ENCODE peak calls at places on chromosomes 5 and 9, in nine cellular contexts. One of them, this sample, is unnamed.

GRCh38 chr9:114383866-114384231 is 3.9 kb downstream of the AKNA start:
- DNase-seq in amniotic stem cell: no peak
- DNase-seq in posterior cingulate gyrus: no peak
- DNase-seq in NCI-H2081: no peak
- DNase-seq in HFFc6: no peak
- DNase-seq in EL: no peak
- DNase-seq in effector memory CD8-positive, alpha-beta T cell: no peak
- DNase-seq in activated CD4-positive, alpha-beta T cell treated with anti-CD3 and anti-CD28 coated beads for 4 hours: no peak
- DNase-seq in stimulated activated CD4-positive, alpha-beta T cell treated with anti-CD3 and anti-CD28 coated beads, Interleukin-4, amount 100 ng/mL, for 24 hours: no peak
- DNase-seq in this sample: no peak

GRCh38 chr9:126430124-126430523 is 103.5 kb downstream of the MVB12B start:
- DNase-seq in effector memory CD8-positive, alpha-beta T cell: no peak
- DNase-seq in activated CD4-positive, alpha-beta T cell treated with anti-CD3 and anti-CD28 coated beads for 4 hours: no peak
- DNase-seq in NCI-H2081: no peak
- DNase-seq in amniotic stem cell: no peak
- DNase-seq in EL: no peak
- DNase-seq in HFFc6: no peak
- DNase-seq in stimulated activated CD4-positive, alpha-beta T cell treated with anti-CD3 and anti-CD28 coated beads, Interleukin-4, amount 100 ng/mL, for 24 hours: no peak
- DNase-seq in posterior cingulate gyrus: no peak
- DNase-seq in this sample: no peak

GRCh38 chr9:125532412-125532811 is 174.6 kb downstream of the MAPKAP1 start:
- DNase-seq in amniotic stem cell: no peak
- DNase-seq in posterior cingulate gyrus: no peak
- DNase-seq in activated CD4-positive, alpha-beta T cell treated with anti-CD3 and anti-CD28 coated beads for 4 hours: no peak
- DNase-seq in EL: no peak
- DNase-seq in NCI-H2081: no peak
- DNase-seq in effector memory CD8-positive, alpha-beta T cell: no peak
- DNase-seq in stimulated activated CD4-positive, alpha-beta T cell treated with anti-CD3 and anti-CD28 coated beads, Interleukin-4, amount 100 ng/mL, for 24 hours: no peak
- DNase-seq in HFFc6: no peak
- DNase-seq in this sample: no peak

GRCh38 chr9:72365525-72366256 is 683 bp upstream of the ZFAND5 start:
- DNase-seq in effector memory CD8-positive, alpha-beta T cell: peak; percentile 44
- DNase-seq in EL: peak; percentile 82
- DNase-seq in amniotic stem cell: peak; percentile 68
- DNase-seq in NCI-H2081: peak; percentile 65
- DNase-seq in activated CD4-positive, alpha-beta T cell treated with anti-CD3 and anti-CD28 coated beads for 4 hours: peak; percentile 55
- DNase-seq in HFFc6: peak; percentile 77
- DNase-seq in stimulated activated CD4-positive, alpha-beta T cell treated with anti-CD3 and anti-CD28 coated beads, Interleukin-4, amount 100 ng/mL, for 24 hours: peak; percentile 65
- DNase-seq in posterior cingulate gyrus: peak; percentile 84
- DNase-seq in this sample: peak; percentile 70

GRCh38 chr9:88533951-88534455 is 975 bp upstream of the NXNL2 start:
- DNase-seq in stimulated activated CD4-positive, alpha-beta T cell treated with anti-CD3 and anti-CD28 coated beads, Interleukin-4, amount 100 ng/mL, for 24 hours: no peak
- DNase-seq in HFFc6: peak; percentile 66
- DNase-seq in NCI-H2081: no peak
- DNase-seq in posterior cingulate gyrus: no peak
- DNase-seq in EL: peak; percentile 85
- DNase-seq in amniotic stem cell: peak; percentile 49
- DNase-seq in effector memory CD8-positive, alpha-beta T cell: no peak
- DNase-seq in activated CD4-positive, alpha-beta T cell treated with anti-CD3 and anti-CD28 coated beads for 4 hours: peak; percentile 20
- DNase-seq in this sample: no peak

GRCh38 chr9:8887369-8887768 is 1087.8 kb upstream of the DMAC1 start:
- DNase-seq in effector memory CD8-positive, alpha-beta T cell: no peak
- DNase-seq in activated CD4-positive, alpha-beta T cell treated with anti-CD3 and anti-CD28 coated beads for 4 hours: no peak
- DNase-seq in posterior cingulate gyrus: no peak
- DNase-seq in stimulated activated CD4-positive, alpha-beta T cell treated with anti-CD3 and anti-CD28 coated beads, Interleukin-4, amount 100 ng/mL, for 24 hours: no peak
- DNase-seq in HFFc6: no peak
- DNase-seq in amniotic stem cell: no peak
- DNase-seq in NCI-H2081: no peak
- DNase-seq in EL: no peak
- DNase-seq in this sample: no peak

GRCh38 chr5:150067405-150067960 is 18.9 kb downstream of the CSF1R start:
- DNase-seq in posterior cingulate gyrus: no peak
- DNase-seq in NCI-H2081: no peak
- DNase-seq in stimulated activated CD4-positive, alpha-beta T cell treated with anti-CD3 and anti-CD28 coated beads, Interleukin-4, amount 100 ng/mL, for 24 hours: no peak
- DNase-seq in amniotic stem cell: no peak
- DNase-seq in activated CD4-positive, alpha-beta T cell treated with anti-CD3 and anti-CD28 coated beads for 4 hours: no peak
- DNase-seq in effector memory CD8-positive, alpha-beta T cell: no peak
- DNase-seq in EL: no peak
- DNase-seq in HFFc6: no peak
- DNase-seq in this sample: no peak

GRCh38 chr5:179345429-179346321 is at the start of gene ADAMTS2:
- DNase-seq in EL: peak; percentile 71
- DNase-seq in effector memory CD8-positive, alpha-beta T cell: no peak
- DNase-seq in amniotic stem cell: peak; percentile 27
- DNase-seq in HFFc6: no peak
- DNase-seq in NCI-H2081: no peak
- DNase-seq in stimulated activated CD4-positive, alpha-beta T cell treated with anti-CD3 and anti-CD28 coated beads, Interleukin-4, amount 100 ng/mL, for 24 hours: no peak
- DNase-seq in activated CD4-positive, alpha-beta T cell treated with anti-CD3 and anti-CD28 coated beads for 4 hours: no peak
- DNase-seq in posterior cingulate gyrus: peak; percentile 31
- DNase-seq in this sample: no peak

GRCh38 chr5:78542321-78542840 is 106.2 kb downstream of the LHFPL2 start:
- DNase-seq in posterior cingulate gyrus: no peak
- DNase-seq in EL: no peak
- DNase-seq in amniotic stem cell: no peak
- DNase-seq in activated CD4-positive, alpha-beta T cell treated with anti-CD3 and anti-CD28 coated beads for 4 hours: no peak
- DNase-seq in effector memory CD8-positive, alpha-beta T cell: no peak
- DNase-seq in HFFc6: no peak
- DNase-seq in stimulated activated CD4-positive, alpha-beta T cell treated with anti-CD3 and anti-CD28 coated beads, Interleukin-4, amount 100 ng/mL, for 24 hours: no peak
- DNase-seq in NCI-H2081: no peak
- DNase-seq in this sample: no peak

GRCh38 chr9:129140397-129141065 is 29.3 kb downstream of the PTPA start:
- DNase-seq in HFFc6: peak; percentile 35
- DNase-seq in EL: peak; percentile 55
- DNase-seq in stimulated activated CD4-positive, alpha-beta T cell treated with anti-CD3 and anti-CD28 coated beads, Interleukin-4, amount 100 ng/mL, for 24 hours: peak; percentile 19
- DNase-seq in NCI-H2081: no peak
- DNase-seq in posterior cingulate gyrus: no peak
- DNase-seq in effector memory CD8-positive, alpha-beta T cell: no peak
- DNase-seq in activated CD4-positive, alpha-beta T cell treated with anti-CD3 and anti-CD28 coated beads for 4 hours: no peak
- DNase-seq in amniotic stem cell: peak; percentile 10
- DNase-seq in this sample: no peak

GRCh38 chr5:143536364-143536763 is 132.9 kb upstream of the NR3C1 start:
- DNase-seq in posterior cingulate gyrus: no peak
- DNase-seq in stimulated activated CD4-positive, alpha-beta T cell treated with anti-CD3 and anti-CD28 coated beads, Interleukin-4, amount 100 ng/mL, for 24 hours: no peak
- DNase-seq in NCI-H2081: no peak
- DNase-seq in HFFc6: peak; percentile 97
- DNase-seq in effector memory CD8-positive, alpha-beta T cell: no peak
- DNase-seq in EL: peak; percentile 99
- DNase-seq in activated CD4-positive, alpha-beta T cell treated with anti-CD3 and anti-CD28 coated beads for 4 hours: no peak
- DNase-seq in amniotic stem cell: peak; percentile 92
- DNase-seq in this sample: no peak

GRCh38 chr9:95413793-95414192 is 96.3 kb upstream of the FANCC start:
- DNase-seq in stimulated activated CD4-positive, alpha-beta T cell treated with anti-CD3 and anti-CD28 coated beads, Interleukin-4, amount 100 ng/mL, for 24 hours: no peak
- DNase-seq in effector memory CD8-positive, alpha-beta T cell: no peak
- DNase-seq in HFFc6: no peak
- DNase-seq in EL: no peak
- DNase-seq in activated CD4-positive, alpha-beta T cell treated with anti-CD3 and anti-CD28 coated beads for 4 hours: no peak
- DNase-seq in amniotic stem cell: no peak
- DNase-seq in NCI-H2081: no peak
- DNase-seq in posterior cingulate gyrus: no peak
- DNase-seq in this sample: no peak

GRCh38 chr9:133275105-133276000 is at the start of gene ABO:
- DNase-seq in amniotic stem cell: no peak
- DNase-seq in HFFc6: no peak
- DNase-seq in activated CD4-positive, alpha-beta T cell treated with anti-CD3 and anti-CD28 coated beads for 4 hours: no peak
- DNase-seq in effector memory CD8-positive, alpha-beta T cell: no peak
- DNase-seq in stimulated activated CD4-positive, alpha-beta T cell treated with anti-CD3 and anti-CD28 coated beads, Interleukin-4, amount 100 ng/mL, for 24 hours: no peak
- DNase-seq in NCI-H2081: no peak
- DNase-seq in posterior cingulate gyrus: no peak
- DNase-seq in EL: no peak
- DNase-seq in this sample: no peak

GRCh38 chr5:160390787-160391696 is 8.8 kb downstream of the FAM200C start:
- DNase-seq in stimulated activated CD4-positive, alpha-beta T cell treated with anti-CD3 and anti-CD28 coated beads, Interleukin-4, amount 100 ng/mL, for 24 hours: no peak
- DNase-seq in NCI-H2081: no peak
- DNase-seq in activated CD4-positive, alpha-beta T cell treated with anti-CD3 and anti-CD28 coated beads for 4 hours: no peak
- DNase-seq in EL: peak; percentile 21
- DNase-seq in posterior cingulate gyrus: no peak
- DNase-seq in amniotic stem cell: peak; percentile 40
- DNase-seq in effector memory CD8-positive, alpha-beta T cell: no peak
- DNase-seq in HFFc6: peak; percentile 28
- DNase-seq in this sample: no peak

GRCh38 chr9:100473271-100474081 is 527 bp downstream of the TMEFF1 start:
- DNase-seq in amniotic stem cell: peak; percentile 27
- DNase-seq in effector memory CD8-positive, alpha-beta T cell: peak; percentile 5
- DNase-seq in HFFc6: peak; percentile 2
- DNase-seq in NCI-H2081: peak; percentile 24
- DNase-seq in stimulated activated CD4-positive, alpha-beta T cell treated with anti-CD3 and anti-CD28 coated beads, Interleukin-4, amount 100 ng/mL, for 24 hours: peak; percentile 17
- DNase-seq in activated CD4-positive, alpha-beta T cell treated with anti-CD3 and anti-CD28 coated beads for 4 hours: peak; percentile 7
- DNase-seq in EL: peak; percentile 51
- DNase-seq in posterior cingulate gyrus: peak; percentile 21
- DNase-seq in this sample: no peak

GRCh38 chr5:142433526-142434321 is 108.9 kb upstream of the SPRY4 start:
- DNase-seq in posterior cingulate gyrus: no peak
- DNase-seq in NCI-H2081: no peak
- DNase-seq in stimulated activated CD4-positive, alpha-beta T cell treated with anti-CD3 and anti-CD28 coated beads, Interleukin-4, amount 100 ng/mL, for 24 hours: no peak
- DNase-seq in amniotic stem cell: no peak
- DNase-seq in effector memory CD8-positive, alpha-beta T cell: no peak
- DNase-seq in HFFc6: peak; percentile 55
- DNase-seq in activated CD4-positive, alpha-beta T cell treated with anti-CD3 and anti-CD28 coated beads for 4 hours: no peak
- DNase-seq in EL: peak; percentile 18
- DNase-seq in this sample: no peak

GRCh38 chr5:14199902-14200301 is 56.8 kb downstream of the TRIO start:
- DNase-seq in EL: no peak
- DNase-seq in HFFc6: no peak
- DNase-seq in effector memory CD8-positive, alpha-beta T cell: no peak
- DNase-seq in NCI-H2081: peak; percentile 95
- DNase-seq in activated CD4-positive, alpha-beta T cell treated with anti-CD3 and anti-CD28 coated beads for 4 hours: no peak
- DNase-seq in posterior cingulate gyrus: no peak
- DNase-seq in stimulated activated CD4-positive, alpha-beta T cell treated with anti-CD3 and anti-CD28 coated beads, Interleukin-4, amount 100 ng/mL, for 24 hours: no peak
- DNase-seq in amniotic stem cell: no peak
- DNase-seq in this sample: no peak

GRCh38 chr5:38009754-38010386 is 170.0 kb upstream of the GDNF start:
- DNase-seq in HFFc6: no peak
- DNase-seq in NCI-H2081: no peak
- DNase-seq in posterior cingulate gyrus: no peak
- DNase-seq in activated CD4-positive, alpha-beta T cell treated with anti-CD3 and anti-CD28 coated beads for 4 hours: no peak
- DNase-seq in stimulated activated CD4-positive, alpha-beta T cell treated with anti-CD3 and anti-CD28 coated beads, Interleukin-4, amount 100 ng/mL, for 24 hours: no peak
- DNase-seq in amniotic stem cell: no peak
- DNase-seq in effector memory CD8-positive, alpha-beta T cell: no peak
- DNase-seq in EL: no peak
- DNase-seq in this sample: no peak

GRCh38 chr5:179380211-179381035 is 35.2 kb upstream of the ADAMTS2 start:
- DNase-seq in stimulated activated CD4-positive, alpha-beta T cell treated with anti-CD3 and anti-CD28 coated beads, Interleukin-4, amount 100 ng/mL, for 24 hours: no peak
- DNase-seq in EL: no peak
- DNase-seq in activated CD4-positive, alpha-beta T cell treated with anti-CD3 and anti-CD28 coated beads for 4 hours: no peak
- DNase-seq in effector memory CD8-positive, alpha-beta T cell: no peak
- DNase-seq in amniotic stem cell: no peak
- DNase-seq in posterior cingulate gyrus: no peak
- DNase-seq in HFFc6: no peak
- DNase-seq in NCI-H2081: no peak
- DNase-seq in this sample: no peak

GRCh38 chr9:126500600-126501382 is 112.9 kb upstream of the LMX1B start:
- DNase-seq in activated CD4-positive, alpha-beta T cell treated with anti-CD3 and anti-CD28 coated beads for 4 hours: peak; percentile 65
- DNase-seq in EL: peak; percentile 65
- DNase-seq in HFFc6: peak; percentile 46
- DNase-seq in stimulated activated CD4-positive, alpha-beta T cell treated with anti-CD3 and anti-CD28 coated beads, Interleukin-4, amount 100 ng/mL, for 24 hours: peak; percentile 69
- DNase-seq in amniotic stem cell: peak; percentile 35
- DNase-seq in posterior cingulate gyrus: peak; percentile 88
- DNase-seq in NCI-H2081: peak; percentile 51
- DNase-seq in effector memory CD8-positive, alpha-beta T cell: peak; percentile 61
- DNase-seq in this sample: peak; percentile 28